ENCODE peak calls at places on chromosomes 2 and 18, in six cellular contexts. A is mesothelial cell of epicardium, C is heart left ventricle, V is lower lobe of right lung, S is PC-9, G is GM13977. N is an unnamed sample.

GRCh38 chr2:165328272-165328671 is 89.1 kb downstream of the SCN2A start:
- DNase-seq in A (no peak), C (no peak), V (no peak), S (no peak), G (no peak), N (no peak)

GRCh38 chr2:206323033-206323432 is 48.6 kb downstream of the ZDBF2 start:
- DNase-seq in A (no peak), C (no peak), V (no peak), S (no peak), G (no peak), N (no peak)

GRCh38 chr2:237482485-237482884 is 4.6 kb upstream of the MLPH start:
- DNase-seq in A (no peak), C (peak), V (peak), S (peak), G (no peak), N (peak)

GRCh38 chr2:109547280-109547679 is 66.5 kb downstream of the SEPTIN10 start:
- DNase-seq in A (no peak), C (no peak), V (no peak), S (no peak), G (no peak), N (no peak)

GRCh38 chr2:240894006-240894405 is 1.9 kb downstream of the MAB21L4 start:
- DNase-seq in A (no peak), C (no peak), V (no peak), S (peak), G (no peak), N (no peak)

GRCh38 chr2:39875182-39875913 is 96.3 kb upstream of the THUMPD2 start:
- DNase-seq in A (no peak), C (peak), V (no peak), S (peak), G (no peak), N (no peak)

GRCh38 chr2:201366166-201366565 is 9.0 kb upstream of the FLACC1 start:
- DNase-seq in A (no peak), C (no peak), V (no peak), S (no peak), G (no peak), N (no peak)

GRCh38 chr2:3257166-3257565 is 120.5 kb downstream of the EIPR1 start:
- DNase-seq in A (no peak), C (no peak), V (no peak), S (no peak), G (no peak), N (no peak)

GRCh38 chr18:63405986-63406385 is 16.3 kb downstream of the VPS4B start:
- DNase-seq in A (no peak), C (peak), V (no peak), S (no peak), G (no peak), N (no peak)

GRCh38 chr18:13577091-13577697 is 149.2 kb downstream of the FAM210A start:
- DNase-seq in A (no peak), C (no peak), V (no peak), S (no peak), G (peak), N (no peak)

GRCh38 chr18:46226461-46226860 is 122.3 kb downstream of the HAUS1 start:
- DNase-seq in A (no peak), C (no peak), V (no peak), S (no peak), G (no peak), N (no peak)

GRCh38 chr2:28292491-28292890 is 100.2 kb upstream of the FOSL2 start:
- DNase-seq in A (no peak), C (no peak), V (no peak), S (no peak), G (no peak), N (no peak)

GRCh38 chr2:55153564-55154315 is 78.4 kb downstream of the CLHC1 start:
- DNase-seq in A (no peak), C (no peak), V (no peak), S (peak), G (no peak), N (no peak)

GRCh38 chr18:69400976-69401474 is 337 bp downstream of the DOK6 start:
- DNase-seq in A (peak), C (peak), V (peak), S (no peak), G (peak), N (no peak)

GRCh38 chr2:26471278-26471677 is 6.6 kb downstream of the OTOF start:
- DNase-seq in A (no peak), C (no peak), V (no peak), S (no peak), G (no peak), N (no peak)

GRCh38 chr2:33583194-33583938 is 15.7 kb downstream of the FAM98A start:
- DNase-seq in A (no peak), C (no peak), V (no peak), S (peak), G (peak), N (peak)

DNA sequence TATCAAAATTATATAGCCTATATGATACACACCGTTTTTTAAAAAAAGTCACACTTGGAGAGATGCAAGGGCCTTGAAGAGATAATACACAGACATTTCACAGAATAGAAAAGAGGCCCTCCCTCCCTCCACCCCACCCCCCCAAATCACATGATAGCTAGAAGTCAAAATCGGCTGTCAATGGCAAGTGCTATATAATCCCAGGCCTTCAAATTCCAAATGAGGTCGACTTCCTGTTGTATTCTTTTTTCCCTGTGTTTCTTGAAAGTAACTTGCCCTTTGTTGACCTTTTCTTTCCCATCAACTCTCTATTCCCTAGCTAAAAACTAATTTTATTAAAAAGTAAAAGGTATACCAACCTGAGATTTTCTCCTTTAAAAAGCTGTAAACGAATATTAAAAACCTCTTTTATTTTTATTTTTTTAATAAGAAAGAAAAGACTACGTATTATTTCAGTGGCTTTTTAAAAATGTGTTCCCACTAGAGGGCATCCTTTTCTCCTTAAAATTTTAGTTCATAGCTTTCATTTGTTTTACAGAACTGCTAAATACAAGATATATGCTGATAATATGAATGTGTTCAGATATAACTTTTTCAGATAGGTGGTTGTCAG is 46.6 kb downstream of the KCMF1 start:
- DNase-seq in A (no peak), C (no peak), V (no peak), S (no peak), G (no peak), N (no peak)
- TF ChIP-seq CTCF in A (peak), C (peak), V (peak), S (peak), G (peak), N (no peak)

GRCh38 chr18:34809697-34810096 is 99.6 kb downstream of the DTNA start:
- DNase-seq in A (no peak), C (peak), V (no peak), S (no peak), G (no peak), N (peak)
- TF ChIP-seq CTCF in A (no peak), C (peak), V (peak), S (peak), G (peak), N (peak)

GRCh38 chr2:10798783-10799182 is 13.8 kb downstream of the PDIA6 start:
- DNase-seq in A (no peak), C (no peak), V (no peak), S (no peak), G (no peak), N (no peak)
- TF ChIP-seq CTCF in A (no peak), C (no peak), V (no peak), S (no peak), G (peak), N (no peak)

GRCh38 chr2:217837001-217837491 is 165.7 kb downstream of the TNS1 start:
- DNase-seq in A (no peak), C (peak), V (peak), S (no peak), G (no peak), N (no peak)
- TF ChIP-seq CTCF in A (no peak), C (peak), V (no peak), S (no peak), G (no peak), N (no peak)

GRCh38 chr2:181738074-181738473 is 57.8 kb upstream of the NEUROD1 start:
- DNase-seq in A (no peak), C (no peak), V (no peak), S (no peak), G (no peak), N (no peak)
- TF ChIP-seq CTCF in A (no peak), C (peak), V (no peak), S (peak), G (no peak), N (peak)

GRCh38 chr2:59458862-59459261 is 1094.6 kb downstream of the BCL11A start:
- DNase-seq in A (no peak), C (no peak), V (no peak), S (no peak), G (no peak), N (no peak)
- TF ChIP-seq CTCF in A (no peak), C (no peak), V (no peak), S (no peak), G (no peak), N (no peak)

GRCh38 chr2:56718413-56718812 is 534.6 kb downstream of the CCDC85A start:
- DNase-seq in A (no peak), C (no peak), V (no peak), S (no peak), G (no peak), N (no peak)
- TF ChIP-seq CTCF in A (no peak), C (no peak), V (no peak), S (no peak), G (no peak), N (no peak)

N was measured in Calu3.